ENCODE peak calls at places on chromosomes 4 and X, in four cellular contexts. One of them, this sample, is unnamed.

GRCh38 chr4:2785613-2786012 is 7.3 kb upstream of the SH3BP2 start:
- DNase-seq in IMR-90: no peak
- DNase-seq in endodermal cell: peak
- DNase-seq in BE2C: no peak
- DNase-seq in this sample: no peak

GRCh38 chr4:40525811-40526598 is 103.7 kb downstream of the RBM47 start:
- DNase-seq in IMR-90: peak
- DNase-seq in endodermal cell: peak
- DNase-seq in BE2C: no peak
- DNase-seq in this sample: no peak

GRCh38 chr4:58360354-58361133 is 1250.4 kb upstream of the IGFBP7 start:
- DNase-seq in IMR-90: no peak
- DNase-seq in endodermal cell: no peak
- DNase-seq in BE2C: no peak
- DNase-seq in this sample: no peak

GRCh38 chrX:2693123-2693438 is 2.0 kb downstream of the CD99 start:
- DNase-seq in IMR-90: no peak
- DNase-seq in endodermal cell: no peak
- DNase-seq in BE2C: no peak
- DNase-seq in this sample: no peak

GRCh38 chr4:552059-552458 is 24.0 kb downstream of the TMEM271 start:
- DNase-seq in IMR-90: no peak
- DNase-seq in endodermal cell: no peak
- DNase-seq in BE2C: no peak
- DNase-seq in this sample: no peak

GRCh38 chr4:1199556-1200331 is 27.4 kb upstream of the SPON2 start:
- DNase-seq in IMR-90: no peak
- DNase-seq in endodermal cell: peak
- DNase-seq in BE2C: no peak
- DNase-seq in this sample: no peak

GRCh38 chr4:131344761-131345160 is 1804.3 kb upstream of the PCDH10 start:
- DNase-seq in IMR-90: no peak
- DNase-seq in endodermal cell: no peak
- DNase-seq in BE2C: no peak
- DNase-seq in this sample: no peak

GRCh38 chrX:53494427-53494826 is 60.3 kb upstream of the HSD17B10 start:
- DNase-seq in IMR-90: peak
- DNase-seq in endodermal cell: no peak
- DNase-seq in BE2C: peak
- DNase-seq in this sample: no peak

GRCh38 chr4:156962551-156962974 is 9.0 kb downstream of the PDGFC start:
- DNase-seq in IMR-90: peak
- DNase-seq in endodermal cell: no peak
- DNase-seq in BE2C: no peak
- DNase-seq in this sample: no peak

GRCh38 chr4:1061372-1061700 is 49.9 kb downstream of the FGFRL1 start:
- DNase-seq in IMR-90: no peak
- DNase-seq in endodermal cell: no peak
- DNase-seq in BE2C: no peak
- DNase-seq in this sample: no peak

GRCh38 chr4:135838889-135839288 is 1637.3 kb upstream of the PABPC4L start:
- DNase-seq in IMR-90: peak
- DNase-seq in endodermal cell: peak
- DNase-seq in BE2C: peak
- DNase-seq in this sample: no peak

GRCh38 chr4:4334798-4335520 is 44.9 kb downstream of the ZBTB49 start:
- DNase-seq in IMR-90: peak
- DNase-seq in endodermal cell: peak
- DNase-seq in BE2C: peak
- DNase-seq in this sample: peak

GRCh38 chr4:188008377-188008776 is 12.8 kb downstream of the ZFP42 start:
- DNase-seq in IMR-90: peak
- DNase-seq in endodermal cell: no peak
- DNase-seq in BE2C: no peak
- DNase-seq in this sample: no peak

GRCh38 chr4:109559625-109559982 is 442 bp upstream of the MCUB start:
- DNase-seq in IMR-90: no peak
- DNase-seq in endodermal cell: peak
- DNase-seq in BE2C: no peak
- DNase-seq in this sample: peak

GRCh38 chrX:44908198-44908597 is 35.2 kb downstream of the KDM6A start:
- DNase-seq in IMR-90: peak
- DNase-seq in endodermal cell: no peak
- DNase-seq in BE2C: no peak
- DNase-seq in this sample: no peak

GRCh38 chr4:24643774-24644520 is 59.6 kb upstream of the DHX15 start:
- DNase-seq in IMR-90: no peak
- DNase-seq in endodermal cell: no peak
- DNase-seq in BE2C: no peak
- DNase-seq in this sample: no peak

GRCh38 chr4:145066063-145066501 is 31.9 kb downstream of the ANAPC10 start:
- DNase-seq in IMR-90: no peak
- DNase-seq in endodermal cell: no peak
- DNase-seq in BE2C: no peak
- DNase-seq in this sample: no peak

GRCh38 chrX:16786791-16787735 is 797 bp downstream of the TXLNG start:
- DNase-seq in IMR-90: no peak
- DNase-seq in endodermal cell: peak
- DNase-seq in BE2C: peak
- DNase-seq in this sample: peak

GRCh38 chr4:159048166-159048886 is 54.6 kb upstream of the RAPGEF2 start:
- DNase-seq in IMR-90: peak
- DNase-seq in endodermal cell: peak
- DNase-seq in BE2C: peak
- DNase-seq in this sample: no peak

GRCh38 chrX:152813211-152813610 is 17.3 kb downstream of the CETN2 start:
- DNase-seq in IMR-90: no peak
- DNase-seq in endodermal cell: no peak
- DNase-seq in BE2C: no peak
- DNase-seq in this sample: no peak

GRCh38 chr4:85779165-85779564 is 304.2 kb downstream of the ARHGAP24 start:
- DNase-seq in IMR-90: peak
- DNase-seq in endodermal cell: no peak
- DNase-seq in BE2C: no peak
- DNase-seq in this sample: no peak

GRCh38 chrX:46382595-46382994 is 162.6 kb downstream of the ZNF674 start:
- DNase-seq in IMR-90: no peak
- DNase-seq in endodermal cell: no peak
- DNase-seq in BE2C: no peak
- DNase-seq in this sample: no peak

GRCh38 chrX:25721564-25721963 is 416.6 kb upstream of the MAGEB18 start:
- DNase-seq in IMR-90: no peak
- DNase-seq in endodermal cell: no peak
- DNase-seq in BE2C: no peak
- DNase-seq in this sample: no peak

GRCh38 chrX:47637546-47638195 is 7.9 kb upstream of the CFP start:
- DNase-seq in IMR-90: no peak
- DNase-seq in endodermal cell: peak
- DNase-seq in BE2C: no peak
- DNase-seq in this sample: no peak

GRCh38 chr4:182427530-182427929 is 184.3 kb downstream of the TENM3 start:
- DNase-seq in IMR-90: peak
- DNase-seq in endodermal cell: no peak
- DNase-seq in BE2C: no peak
- DNase-seq in this sample: no peak

GRCh38 chr4:115110191-115111166 is 2.9 kb downstream of the NDST4 start:
- DNase-seq in IMR-90: no peak
- DNase-seq in endodermal cell: no peak
- DNase-seq in BE2C: no peak
- DNase-seq in this sample: no peak

GRCh38 chr4:75800972-75801371 is 76.6 kb downstream of the USO1 start:
- DNase-seq in IMR-90: peak
- DNase-seq in endodermal cell: no peak
- DNase-seq in BE2C: no peak
- DNase-seq in this sample: no peak

GRCh38 chr4:99586322-99586721 is 11.7 kb downstream of the MTTP start:
- DNase-seq in IMR-90: no peak
- DNase-seq in endodermal cell: no peak
- DNase-seq in BE2C: no peak
- DNase-seq in this sample: no peak

GRCh38 chr4:145786261-145786660 is 106.3 kb downstream of the C4orf51 start:
- DNase-seq in IMR-90: no peak
- DNase-seq in endodermal cell: no peak
- DNase-seq in BE2C: no peak
- DNase-seq in this sample: no peak

GRCh38 chrX:150155396-150156048 is 207.6 kb upstream of the MAMLD1 start:
- DNase-seq in IMR-90: peak
- DNase-seq in endodermal cell: peak
- DNase-seq in BE2C: peak
- DNase-seq in this sample: no peak

GRCh38 chr4:118953276-118953675 is 64.6 kb downstream of the SYNPO2 start:
- DNase-seq in IMR-90: no peak
- DNase-seq in endodermal cell: no peak
- DNase-seq in BE2C: no peak
- DNase-seq in this sample: no peak

GRCh38 chr4:151882072-151882803 is 121.4 kb upstream of the GATB start:
- DNase-seq in IMR-90: no peak
- DNase-seq in endodermal cell: no peak
- DNase-seq in BE2C: no peak
- DNase-seq in this sample: no peak

GRCh38 chr4:2793578-2793919 is 664 bp downstream of the SH3BP2 start:
- DNase-seq in IMR-90: peak
- DNase-seq in endodermal cell: peak
- DNase-seq in BE2C: peak
- DNase-seq in this sample: peak

GRCh38 chrX:148426467-148426866 is 74.0 kb upstream of the AFF2 start:
- DNase-seq in IMR-90: no peak
- DNase-seq in endodermal cell: no peak
- DNase-seq in BE2C: no peak
- DNase-seq in this sample: no peak

GRCh38 chr4:80239480-80239879 is 27.0 kb upstream of the FGF5 start:
- DNase-seq in IMR-90: peak
- DNase-seq in endodermal cell: no peak
- DNase-seq in BE2C: no peak
- DNase-seq in this sample: no peak

GRCh38 chr4:41146716-41147506 is 67.4 kb downstream of the APBB2 start:
- DNase-seq in IMR-90: peak
- DNase-seq in endodermal cell: peak
- DNase-seq in BE2C: no peak
- DNase-seq in this sample: no peak

GRCh38 chr4:55733874-55734437 is 85.6 kb upstream of the EXOC1L start:
- DNase-seq in IMR-90: peak
- DNase-seq in endodermal cell: no peak
- DNase-seq in BE2C: peak
- DNase-seq in this sample: no peak

GRCh38 chr4:55732864-55733263 is 86.7 kb upstream of the EXOC1L start:
- DNase-seq in IMR-90: no peak
- DNase-seq in endodermal cell: no peak
- DNase-seq in BE2C: no peak
- DNase-seq in this sample: no peak

DNA sequence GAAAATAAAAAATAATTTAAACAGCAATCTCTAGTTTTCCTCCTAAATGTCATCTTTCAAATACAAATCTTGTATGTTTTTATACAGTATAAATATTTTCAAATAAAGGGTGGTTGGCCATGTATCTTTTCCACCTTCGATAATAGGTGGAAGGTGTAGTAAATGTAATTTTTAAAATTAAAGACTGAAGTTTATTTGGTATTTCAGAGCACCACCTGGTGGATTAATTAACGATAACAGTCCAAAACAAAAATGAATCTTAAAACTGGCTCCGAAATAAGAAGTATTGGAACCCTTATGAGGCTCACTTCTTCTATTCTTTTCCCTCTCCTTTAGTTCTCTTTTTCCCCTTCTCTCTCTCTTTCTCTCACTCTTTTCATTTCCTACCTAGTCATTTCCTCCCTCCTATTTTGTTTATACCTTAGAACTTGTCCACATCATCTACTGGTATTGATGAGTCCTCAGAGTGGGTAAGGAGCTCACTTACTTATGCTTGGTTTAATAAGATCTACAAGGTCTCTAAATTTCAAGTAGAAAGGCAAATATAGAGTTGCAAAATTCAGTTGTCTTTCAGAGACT is 82.9 kb upstream of the EXOC1L start:
- DNase-seq in IMR-90: peak
- DNase-seq in endodermal cell: no peak
- DNase-seq in BE2C: no peak
- DNase-seq in this sample: no peak
- TF ChIP-seq CTCF in IMR-90: peak
- TF ChIP-seq CTCF in endodermal cell: peak
- TF ChIP-seq CTCF in BE2C: peak
- TF ChIP-seq CTCF in this sample: peak

GRCh38 chrX:69161786-69162349 is 3.4 kb downstream of the PJA1 start:
- DNase-seq in IMR-90: no peak
- DNase-seq in endodermal cell: no peak
- DNase-seq in BE2C: no peak
- DNase-seq in this sample: no peak

GRCh38 chrX:69155786-69156520 is 9.3 kb downstream of the PJA1 start:
- DNase-seq in IMR-90: no peak
- DNase-seq in endodermal cell: no peak
- DNase-seq in BE2C: no peak
- DNase-seq in this sample: no peak

GRCh38 chrX:69161371-69161770 is 3.9 kb downstream of the PJA1 start:
- DNase-seq in IMR-90: no peak
- DNase-seq in endodermal cell: no peak
- DNase-seq in BE2C: no peak
- DNase-seq in this sample: no peak

GRCh38 chrX:69156638-69157037 is 8.6 kb downstream of the PJA1 start:
- DNase-seq in IMR-90: no peak
- DNase-seq in endodermal cell: no peak
- DNase-seq in BE2C: no peak
- DNase-seq in this sample: no peak

GRCh38 chrX:69158166-69159040 is 6.8 kb downstream of the PJA1 start:
- DNase-seq in IMR-90: peak
- DNase-seq in endodermal cell: peak
- DNase-seq in BE2C: peak
- DNase-seq in this sample: peak
- TF ChIP-seq CTCF in IMR-90: peak
- TF ChIP-seq CTCF in endodermal cell: peak
- TF ChIP-seq CTCF in BE2C: peak
- TF ChIP-seq CTCF in this sample: peak

GRCh38 chrX:118761950-118762725 is 34.7 kb downstream of the IL13RA1 start:
- DNase-seq in IMR-90: no peak
- DNase-seq in endodermal cell: peak
- DNase-seq in BE2C: no peak
- DNase-seq in this sample: no peak
- TF ChIP-seq CTCF in IMR-90: peak
- TF ChIP-seq CTCF in endodermal cell: peak
- TF ChIP-seq CTCF in BE2C: peak
- TF ChIP-seq CTCF in this sample: no peak

GRCh38 chr4:107740381-107740780 is 20.3 kb upstream of the PAPSS1 start:
- DNase-seq in IMR-90: peak
- DNase-seq in endodermal cell: peak
- DNase-seq in BE2C: no peak
- DNase-seq in this sample: no peak
- TF ChIP-seq CTCF in IMR-90: no peak
- TF ChIP-seq CTCF in endodermal cell: peak
- TF ChIP-seq CTCF in BE2C: peak
- TF ChIP-seq CTCF in this sample: no peak

DNA sequence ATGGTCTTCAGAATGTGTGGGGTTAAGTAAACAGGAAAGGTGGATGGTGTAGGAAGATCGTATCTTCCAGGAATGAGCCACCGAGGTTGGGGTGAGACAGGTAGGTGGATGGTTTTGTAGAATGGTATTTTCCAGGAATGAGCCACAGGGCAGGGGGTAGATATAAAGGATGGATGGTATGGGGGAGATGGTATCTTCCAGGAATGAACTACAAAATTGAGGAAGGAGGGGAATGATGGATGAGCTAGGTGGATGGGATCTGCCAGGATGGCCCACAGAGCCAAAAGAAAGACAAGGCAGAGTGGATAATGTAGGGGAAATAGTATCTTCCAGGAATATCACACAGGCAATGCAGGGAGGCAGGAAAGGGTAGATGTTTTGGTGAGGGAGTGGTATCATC is 60.0 kb downstream of the MAOA start:
- DNase-seq in IMR-90: no peak
- DNase-seq in endodermal cell: no peak
- DNase-seq in BE2C: no peak
- DNase-seq in this sample: no peak
- TF ChIP-seq CTCF in IMR-90: no peak
- TF ChIP-seq CTCF in endodermal cell: no peak
- TF ChIP-seq CTCF in BE2C: no peak
- TF ChIP-seq CTCF in this sample: no peak

This sample was measured in endothelial cell.